ENCODE peak calls at places on chromosomes 6 and 20, in six cellular contexts. Y is tibial artery, H is cardiac muscle cell, D is brain microvascular endothelial cell, Q is endothelial cell of umbilical vein, K is substantia nigra. U is an unnamed sample.

GRCh38 chr20:52190437-52191131 is 995 bp downstream of the ZFP64 start:
- DNase-seq in Y (peak; percentile 24), H (peak; percentile 35), D (peak; percentile 12), Q (peak; percentile 32), K (no peak), U (peak; percentile 84)

GRCh38 chr20:63177134-63177784 is 38.7 kb downstream of the YTHDF1 start:
- DNase-seq in Y (no peak), H (no peak), D (no peak), Q (no peak), K (peak; percentile 3), U (no peak)

GRCh38 chr6:17448165-17448564 is 54.8 kb downstream of the CAP2 start:
- DNase-seq in Y (no peak), H (no peak), D (peak; percentile 47), Q (peak; percentile 11), K (no peak), U (no peak)

GRCh38 chr20:6590891-6591679 is 176.4 kb upstream of the BMP2 start:
- DNase-seq in Y (no peak), H (peak; percentile 69), D (peak; percentile 65), Q (peak; percentile 83), K (no peak), U (no peak)

GRCh38 chr6:74574794-74575193 is 631.1 kb downstream of the COL12A1 start:
- DNase-seq in Y (no peak), H (peak; percentile 61), D (peak; percentile 36), Q (peak; percentile 50), K (no peak), U (peak; percentile 69)

GRCh38 chr6:101392561-101393230 is 812 bp upstream of the GRIK2 start:
- DNase-seq in Y (no peak), H (no peak), D (no peak), Q (no peak), K (no peak), U (no peak)

GRCh38 chr6:165615629-165616028 is 47.4 kb downstream of the PDE10A start:
- DNase-seq in Y (no peak), H (peak; percentile 88), D (peak; percentile 85), Q (no peak), K (no peak), U (no peak)

GRCh38 chr6:128483472-128484135 is 36.8 kb downstream of the PTPRK start:
- DNase-seq in Y (no peak), H (no peak), D (no peak), Q (peak; percentile 85), K (no peak), U (no peak)

GRCh38 chr20:57006411-57007170 is 259.9 kb downstream of the BMP7 start:
- DNase-seq in Y (no peak), H (no peak), D (peak; percentile 39), Q (no peak), K (no peak), U (no peak)

GRCh38 chr20:17660667-17661066 is 21.4 kb downstream of the RRBP1 start:
- DNase-seq in Y (peak; percentile 20), H (no peak), D (no peak), Q (no peak), K (no peak), U (no peak)

GRCh38 chr6:134198093-134198492 is 119.8 kb downstream of the SGK1 start:
- DNase-seq in Y (no peak), H (no peak), D (no peak), Q (no peak), K (no peak), U (no peak)

GRCh38 chr6:80728830-80729229 is 622.4 kb downstream of the BCKDHB start:
- DNase-seq in Y (no peak), H (no peak), D (no peak), Q (no peak), K (no peak), U (no peak)

GRCh38 chr20:46573234-46573633 is 22.8 kb upstream of the OCSTAMP start:
- DNase-seq in Y (no peak), H (no peak), D (no peak), Q (peak; percentile 51), K (no peak), U (no peak)

GRCh38 chr6:155528335-155528734 is 72.7 kb upstream of the NOX3 start:
- DNase-seq in Y (no peak), H (peak; percentile 9), D (no peak), Q (peak; percentile 8), K (no peak), U (no peak)

GRCh38 chr6:166365806-166366205 is 16.9 kb downstream of the MPC1 start:
- DNase-seq in Y (no peak), H (no peak), D (peak; percentile 22), Q (no peak), K (no peak), U (no peak)

GRCh38 chr6:154548130-154548830 is 37.8 kb upstream of the CNKSR3 start:
- DNase-seq in Y (no peak), H (peak; percentile 66), D (peak; percentile 40), Q (peak; percentile 92), K (no peak), U (no peak)

GRCh38 chr6:111573892-111574800 is 31.5 kb downstream of the TRAF3IP2 start:
- DNase-seq in Y (no peak), H (peak; percentile 91), D (peak; percentile 80), Q (peak; percentile 87), K (no peak), U (no peak)

GRCh38 chr6:122717350-122717749 is 62.2 kb upstream of the FABP7 start:
- DNase-seq in Y (no peak), H (no peak), D (peak; percentile 43), Q (no peak), K (no peak), U (no peak)

GRCh38 chr6:143940011-143940597 is 68.0 kb downstream of the PLAGL1 start:
- DNase-seq in Y (no peak), H (peak; percentile 58), D (peak; percentile 45), Q (peak; percentile 45), K (no peak), U (peak; percentile 86)

GRCh38 chr20:40778894-40779496 is 90.0 kb upstream of the MAFB start:
- DNase-seq in Y (no peak), H (no peak), D (no peak), Q (no peak), K (no peak), U (peak; percentile 77)

GRCh38 chr6:112501705-112502104 is 154.6 kb downstream of the RFPL4B start:
- DNase-seq in Y (no peak), H (peak; percentile 80), D (peak; percentile 71), Q (peak; percentile 4), K (peak; percentile 13), U (no peak)

GRCh38 chr6:125124250-125124777 is 29.3 kb upstream of the TPD52L1 start:
- DNase-seq in Y (no peak), H (no peak), D (no peak), Q (no peak), K (no peak), U (no peak)

GRCh38 chr20:37151529-37151928 is 27.6 kb upstream of the RPN2 start:
- DNase-seq in Y (no peak), H (no peak), D (no peak), Q (no peak), K (no peak), U (no peak)

GRCh38 chr6:1825926-1826325 is 216.2 kb downstream of the FOXC1 start:
- DNase-seq in Y (no peak), H (no peak), D (no peak), Q (no peak), K (no peak), U (no peak)

GRCh38 chr6:73233048-73233447 is 7.8 kb upstream of the KHDC1L start:
- DNase-seq in Y (no peak), H (no peak), D (no peak), Q (no peak), K (no peak), U (no peak)

GRCh38 chr6:166424431-166424830 is 41.7 kb upstream of the MPC1 start:
- DNase-seq in Y (no peak), H (no peak), D (no peak), Q (no peak), K (no peak), U (no peak)

GRCh38 chr6:8383584-8383983 is 51.8 kb downstream of the SLC35B3 start:
- DNase-seq in Y (no peak), H (no peak), D (no peak), Q (no peak), K (no peak), U (no peak)

GRCh38 chr6:136037246-136037884 is 185.9 kb downstream of the PDE7B start:
- DNase-seq in Y (no peak), H (peak; percentile 76), D (no peak), Q (peak; percentile 81), K (no peak), U (no peak)
- H3K27ac ChIP-seq in Y (no peak overlapping the region), H (peak overlapping the region; percentile 26), D (peak overlapping the region; percentile 58), Q (peak overlapping the region; percentile 93), K (no peak overlapping the region), U (no peak overlapping the region)

GRCh38 chr6:21227486-21227885 is 366.1 kb upstream of the SOX4 start:
- DNase-seq in Y (no peak), H (no peak), D (peak; percentile 5), Q (no peak), K (no peak), U (no peak)
- H3K27ac ChIP-seq in Y (no peak overlapping the region), H (no peak overlapping the region), D (no peak overlapping the region), Q (no peak overlapping the region), K (no peak overlapping the region), U (no peak overlapping the region)

GRCh38 chr20:38170914-38171300 is 5.8 kb upstream of the TGM2 start:
- DNase-seq in Y (peak; percentile 56), H (no peak), D (peak; percentile 61), Q (no peak), K (no peak), U (no peak)
- H3K27ac ChIP-seq in Y (peak overlapping the region; percentile 89), H (no peak overlapping the region), D (peak overlapping the region; percentile 60), Q (no peak overlapping the region), K (no peak overlapping the region), U (no peak overlapping the region)

GRCh38 chr20:45469336-45470261 is at the start of gene WFDC2:
- DNase-seq in Y (no peak), H (no peak), D (no peak), Q (no peak), K (no peak), U (no peak)
- H3K27ac ChIP-seq in Y (peak within 1 kb of the TSS; percentile 56), H (no peak within 1 kb of the TSS), D (no peak within 1 kb of the TSS), Q (no peak within 1 kb of the TSS), K (peak within 1 kb of the TSS; percentile 51), U (no peak within 1 kb of the TSS)

DNA sequence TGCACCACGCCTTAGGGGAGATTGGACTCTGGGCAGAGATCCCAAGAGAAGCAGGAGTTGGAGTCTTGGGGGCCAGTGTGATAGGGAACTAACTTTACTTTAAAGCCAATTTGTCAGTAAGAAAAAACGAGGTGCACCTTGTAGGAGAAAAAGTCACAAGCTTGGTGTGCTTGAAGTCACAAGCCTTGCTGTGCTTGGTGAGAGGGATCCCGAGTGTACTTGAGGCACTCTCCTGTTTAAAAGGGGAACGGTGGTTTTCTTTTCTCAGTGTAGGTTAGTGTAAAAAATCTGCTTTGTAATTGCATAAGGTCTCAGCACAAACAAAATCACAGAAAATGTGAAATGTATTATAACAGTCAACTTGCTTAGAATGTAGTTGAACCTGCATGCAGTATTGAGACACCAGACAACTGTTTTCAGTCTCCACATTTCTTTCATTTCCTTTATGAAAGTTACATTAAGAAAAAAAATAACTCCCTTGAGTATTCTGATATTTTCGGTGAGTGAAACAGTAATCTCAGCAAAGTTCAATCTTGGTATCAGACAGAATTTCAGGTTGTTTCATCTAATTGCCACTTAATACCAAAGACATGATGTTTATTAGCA is 111.1 kb upstream of the DUSP22 start:
- DNase-seq in Y (no peak), H (no peak), D (no peak), Q (no peak), K (no peak), U (no peak)
- H3K27ac ChIP-seq in Y (no peak overlapping the region), H (no peak overlapping the region), D (no peak overlapping the region), Q (no peak overlapping the region), K (no peak overlapping the region), U (peak overlapping the region; percentile 21)

U was measured in Karpas-422.